ENCODE peak calls at places on chromosome 11, in five cellular contexts. R, O, M, V and P are unnamed samples.

GRCh38 chr11:109695696-109696095 is 273.7 kb downstream of the C11orf87 start:
- DNase-seq in V (no peak), O (no peak), R (peak), M (no peak), P (no peak)

GRCh38 chr11:15038963-15039362 is 34.4 kb upstream of the CALCB start:
- DNase-seq in M (no peak), V (no peak), R (no peak), O (no peak), P (no peak)

GRCh38 chr11:14764899-14765527 is 121.4 kb downstream of the PDE3B start:
- DNase-seq in V (peak), R (peak), M (no peak), O (peak), P (peak)

GRCh38 chr11:63910605-63911195 is 6.3 kb downstream of the RCOR2 start:
- DNase-seq in M (no peak), V (no peak), O (no peak), R (no peak), P (no peak)

GRCh38 chr11:62602141-62603071 is 741 bp upstream of the MTA2 start:
- DNase-seq in O (peak), R (peak), M (peak), V (no peak), P (no peak)

GRCh38 chr11:12287374-12288211 is 89.8 kb upstream of the PARVA start:
- DNase-seq in M (no peak), R (peak), O (peak), V (no peak), P (no peak)

GRCh38 chr11:17720796-17721171 is 1.4 kb downstream of the MYOD1 start:
- DNase-seq in M (no peak), R (no peak), O (no peak), V (no peak), P (no peak)

GRCh38 chr11:119422505-119423416 is at the start of gene THY1:
- DNase-seq in M (no peak), R (peak), V (no peak), O (no peak), P (no peak)

GRCh38 chr11:46392421-46393230 is 1.1 kb upstream of the CHRM4 start:
- DNase-seq in R (peak), O (peak), V (peak), M (peak), P (peak)

GRCh38 chr11:47220401-47220821 is 5.6 kb downstream of the DDB2 start:
- DNase-seq in M (no peak), O (no peak), R (peak), V (no peak), P (no peak)

GRCh38 chr11:12164061-12165014 is 53.9 kb downstream of the MICAL2 start:
- DNase-seq in M (no peak), V (no peak), O (no peak), R (peak), P (no peak)

GRCh38 chr11:6474423-6474792 is 667 bp upstream of the TRIM3 start:
- DNase-seq in V (no peak), R (no peak), O (no peak), M (no peak), P (no peak)

GRCh38 chr11:44564198-44564597 is 1.3 kb upstream of the CD82 start:
- DNase-seq in O (no peak), M (peak), R (peak), V (no peak), P (no peak)

GRCh38 chr11:44997566-44997965 is 46.9 kb upstream of the TP53I11 start:
- DNase-seq in O (no peak), R (no peak), V (no peak), M (no peak), P (no peak)

GRCh38 chr11:85749287-85749834 is 61.6 kb downstream of the SYTL2 start:
- DNase-seq in M (no peak), O (no peak), V (no peak), R (no peak), P (no peak)

GRCh38 chr11:131888230-131888826 is 517.9 kb downstream of the NTM start:
- DNase-seq in O (no peak), M (no peak), R (peak), V (no peak), P (no peak)

GRCh38 chr11:101127699-101128570 is 1.7 kb downstream of the PGR start:
- DNase-seq in M (peak), R (no peak), O (peak), V (no peak), P (no peak)